ENCODE peak calls at places on chromosome 6, in nine cellular contexts. U is Panc1; N is CD8-positive, alpha-beta memory T cell; Z is colonic mucosa; O is naive thymus-derived CD4-positive, alpha-beta T cell; Y is tibial artery; P is OCI-LY7; W is SJSA1; G is Peyer's patch. V is an unnamed sample.
A peak's percentile ranks its signal among the peaks of the same experiment; 100 is the strongest.

GRCh38 chr6:142353690-142354089 is 51.9 kb downstream of the ADGRG6 start:
- DNase-seq in U (no peak), N (no peak), Z (no peak), O (no peak), Y (no peak), P (no peak), W (no peak), G (no peak), V (no peak)

GRCh38 chr6:89008299-89008698 is 44.9 kb upstream of the RNGTT start:
- DNase-seq in U (no peak), N (no peak), Z (no peak), O (no peak), Y (no peak), P (no peak), W (no peak), G (no peak), V (no peak)

GRCh38 chr6:8375916-8376315 is 59.4 kb downstream of the SLC35B3 start:
- DNase-seq in U (no peak), N (no peak), Z (peak; percentile 45), O (no peak), Y (no peak), P (no peak), W (no peak), G (no peak), V (no peak)

GRCh38 chr6:31945507-31946369 is at the start of gene CFB:
- DNase-seq in U (no peak), N (no peak), Z (peak; percentile 89), O (no peak), Y (peak; percentile 93), P (no peak), W (no peak), G (peak; percentile 36), V (peak; percentile 95)

GRCh38 chr6:153084393-153084792 is 46.7 kb downstream of the RGS17 start:
- DNase-seq in U (no peak), N (no peak), Z (no peak), O (no peak), Y (no peak), P (no peak), W (no peak), G (no peak), V (no peak)

GRCh38 chr6:71419217-71419953 is 130.8 kb downstream of the OGFRL1 start:
- DNase-seq in U (no peak), N (no peak), Z (no peak), O (no peak), Y (peak; percentile 61), P (no peak), W (no peak), G (no peak), V (no peak)

GRCh38 chr6:26553739-26554668 is 15.8 kb downstream of the HMGN4 start:
- DNase-seq in U (peak; percentile 97), N (peak; percentile 84), Z (peak; percentile 89), O (peak; percentile 78), Y (peak; percentile 89), P (peak; percentile 84), W (peak; percentile 86), G (peak; percentile 61), V (peak; percentile 93)

GRCh38 chr6:156348376-156348775 is 428.8 kb upstream of the ARID1B start:
- DNase-seq in U (no peak), N (no peak), Z (no peak), O (no peak), Y (no peak), P (no peak), W (no peak), G (no peak), V (no peak)

GRCh38 chr6:139341060-139341459 is 33.4 kb downstream of the CITED2 start:
- DNase-seq in U (no peak), N (no peak), Z (no peak), O (no peak), Y (no peak), P (no peak), W (no peak), G (no peak), V (no peak)

GRCh38 chr6:157272866-157273755 is 50.2 kb downstream of the TMEM242 start:
- DNase-seq in U (no peak), N (peak; percentile 62), Z (no peak), O (peak; percentile 12), Y (no peak), P (peak; percentile 81), W (no peak), G (no peak), V (no peak)

GRCh38 chr6:94622784-94623183 is 954.6 kb upstream of the MANEA start:
- DNase-seq in U (no peak), N (no peak), Z (no peak), O (no peak), Y (no peak), P (no peak), W (no peak), G (no peak), V (no peak)

GRCh38 chr6:135021310-135022049 is 33.1 kb downstream of the HBS1L start:
- DNase-seq in U (no peak), N (no peak), Z (no peak), O (no peak), Y (no peak), P (no peak), W (no peak), G (no peak), V (no peak)

GRCh38 chr6:150937126-150937906 is 71.8 kb downstream of the MTHFD1L start:
- DNase-seq in U (no peak), N (no peak), Z (no peak), O (no peak), Y (peak; percentile 69), P (no peak), W (no peak), G (no peak), V (peak; percentile 62)

GRCh38 chr6:167932468-167933276 is 64.8 kb upstream of the KIF25 start:
- DNase-seq in U (no peak), N (no peak), Z (peak; percentile 54), O (no peak), Y (no peak), P (no peak), W (no peak), G (no peak), V (no peak)

GRCh38 chr6:44858998-44859397 is 469.1 kb upstream of the RUNX2 start:
- DNase-seq in U (no peak), N (no peak), Z (no peak), O (no peak), Y (no peak), P (no peak), W (no peak), G (no peak), V (no peak)

GRCh38 chr6:144151010-144151727 is 852 bp downstream of the STX11 start:
- DNase-seq in U (peak; percentile 17), N (peak; percentile 82), Z (peak; percentile 30), O (peak; percentile 33), Y (no peak), P (peak; percentile 5), W (no peak), G (peak; percentile 28), V (no peak)

GRCh38 chr6:151288711-151289398 is 49.1 kb downstream of the AKAP12 start:
- DNase-seq in U (no peak), N (no peak), Z (no peak), O (no peak), Y (no peak), P (no peak), W (no peak), G (no peak), V (no peak)

GRCh38 chr6:163417595-163417994 is 3.1 kb downstream of the QKI start:
- DNase-seq in U (no peak), N (no peak), Z (no peak), O (no peak), Y (no peak), P (no peak), W (no peak), G (no peak), V (no peak)
- H3K4me1 ChIP-seq in U (peaks cover 40% of the 10 kb centered on the region), N (peaks cover 32% of the 10 kb centered on the region), Z (no peaks in the 10 kb centered on the region), O (peaks cover 23% of the 10 kb centered on the region), Y (no peaks in the 10 kb centered on the region), P (peaks cover 18% of the 10 kb centered on the region), W (peaks cover 23% of the 10 kb centered on the region), G (peaks cover 7% of the 10 kb centered on the region), V (peaks cover 3% of the 10 kb centered on the region)

GRCh38 chr6:129269891-129270290 is 387.0 kb downstream of the LAMA2 start:
- DNase-seq in U (no peak), N (no peak), Z (no peak), O (no peak), Y (no peak), P (no peak), W (no peak), G (no peak), V (no peak)
- H3K36me3 ChIP-seq in U (no peaks in the 10 kb centered on the region), N (no peaks in the 10 kb centered on the region), Z (no peaks in the 10 kb centered on the region), O (no peaks in the 10 kb centered on the region), Y (no peaks in the 10 kb centered on the region), P (no peaks in the 10 kb centered on the region), W (no peaks in the 10 kb centered on the region), G (no peaks in the 10 kb centered on the region), V (no peaks in the 10 kb centered on the region)

GRCh38 chr6:136792945-136793289 is 640 bp upstream of the MAP3K5 start:
- DNase-seq in U (no peak), N (peak; percentile 96), Z (peak; percentile 97), O (peak; percentile 89), Y (peak; percentile 96), P (peak; percentile 93), W (peak; percentile 84), G (peak; percentile 95), V (peak; percentile 97)

GRCh38 chr6:136792066-136792944 is at the start of gene MAP3K5:
- DNase-seq in U (no peak), N (peak; percentile 93), Z (peak; percentile 89), O (peak; percentile 89), Y (peak; percentile 93), P (peak; percentile 94), W (peak; percentile 79), G (peak; percentile 87), V (peak; percentile 91)

GRCh38 chr6:136791296-136792065 is 796 bp downstream of the MAP3K5 start:
- DNase-seq in U (no peak), N (peak; percentile 64), Z (peak; percentile 80), O (peak; percentile 15), Y (peak; percentile 90), P (peak; percentile 81), W (peak; percentile 53), G (peak; percentile 74), V (peak; percentile 87)

GRCh38 chr6:136788069-136788902 is 4.0 kb downstream of the MAP3K5 start:
- DNase-seq in U (no peak), N (no peak), Z (no peak), O (peak; percentile 46), Y (no peak), P (no peak), W (no peak), G (no peak), V (no peak)

GRCh38 chr6:136790411-136791295 is 1.6 kb downstream of the MAP3K5 start:
- DNase-seq in U (no peak), N (no peak), Z (no peak), O (no peak), Y (no peak), P (no peak), W (no peak), G (no peak), V (no peak)
- H3K4me1 ChIP-seq in U (peaks cover 34% of the 10 kb centered on the region), N (peaks cover 57% of the 10 kb centered on the region), Z (peaks cover 2% of the 10 kb centered on the region), O (peaks cover 17% of the 10 kb centered on the region), Y (no peaks in the 10 kb centered on the region), P (peaks cover 47% of the 10 kb centered on the region), W (peaks cover 49% of the 10 kb centered on the region), G (peaks cover 5% of the 10 kb centered on the region), V (peaks cover 10% of the 10 kb centered on the region)

DNA sequence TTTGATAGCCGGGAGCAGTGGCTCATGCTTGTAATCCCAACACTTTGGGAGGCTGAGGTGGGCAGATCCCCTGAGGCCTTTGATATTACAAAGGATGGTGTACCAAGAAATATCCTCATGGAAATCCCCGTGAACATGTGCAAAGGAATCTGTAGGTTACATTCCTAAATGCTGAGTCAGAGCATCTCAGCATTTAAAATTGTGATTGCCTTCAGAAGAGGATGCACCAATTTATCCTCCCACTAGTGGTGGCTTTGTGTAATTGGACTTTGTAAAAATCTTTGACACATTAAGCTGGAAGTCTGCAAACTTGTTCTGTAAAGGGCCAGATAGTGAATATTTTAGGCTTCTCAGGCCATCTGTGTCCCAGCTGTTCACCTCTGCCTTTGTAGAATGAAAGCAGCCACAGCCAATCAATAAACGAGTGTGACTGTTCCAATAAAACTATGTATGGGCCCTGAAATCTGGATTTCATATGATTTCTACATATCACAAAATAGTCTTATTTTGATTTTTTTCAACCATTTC is 11.8 kb downstream of the TMEM14B start:
- DNase-seq in U (peak; percentile 90), N (no peak), Z (no peak), O (no peak), Y (no peak), P (peak; percentile 64), W (peak; percentile 83), G (no peak), V (no peak)
- H3K36me3 ChIP-seq in U (peaks cover 4% of the 10 kb centered on the region), N (peaks cover 9% of the 10 kb centered on the region), Z (no peaks in the 10 kb centered on the region), O (no peaks in the 10 kb centered on the region), Y (peaks cover 53% of the 10 kb centered on the region), P (peaks cover 64% of the 10 kb centered on the region), W (peaks cover 65% of the 10 kb centered on the region), G (no peaks in the 10 kb centered on the region), V (peaks cover 1% of the 10 kb centered on the region)